ENCODE peak calls at places on chromosomes 16 and 17, in five cellular contexts. G is mucosa of descending colon, Y is bronchial epithelial cell, Q is esophagus squamous epithelium, L is cardiac fibroblast. S is an unnamed sample.

GRCh38 chr17:4174556-4174955 is 31.6 kb downstream of the CYB5D2 start:
- DNase-seq in G (no peak), Y (no peak), Q (no peak), L (no peak), S (no peak)

GRCh38 chr16:539901-540530 is 12.5 kb downstream of the CAPN15 start:
- DNase-seq in G (no peak), Y (no peak), Q (no peak), L (peak; percentile 74), S (peak; percentile 30)

GRCh38 chr16:70018254-70018653 is 67.1 kb downstream of the CLEC18A start:
- DNase-seq in G (peak; percentile 38), Y (peak; percentile 44), Q (no peak), L (peak; percentile 20), S (peak; percentile 4)

GRCh38 chr16:31474173-31474714 is 2.3 kb downstream of the TGFB1I1 start:
- DNase-seq in G (no peak), Y (no peak), Q (no peak), L (peak; percentile 87), S (peak; percentile 49)

GRCh38 chr17:17206149-17206912 is at the start of gene PLD6:
- DNase-seq in G (peak; percentile 92), Y (peak; percentile 23), Q (peak; percentile 52), L (peak; percentile 67), S (peak; percentile 73)

GRCh38 chr17:74442670-74443515 is 11.0 kb downstream of the GPRC5C start:
- DNase-seq in G (peak; percentile 95), Y (peak; percentile 78), Q (no peak), L (peak; percentile 31), S (peak; percentile 22)

GRCh38 chr17:80743181-80743771 is 198.6 kb downstream of the RPTOR start:
- DNase-seq in G (no peak), Y (no peak), Q (no peak), L (no peak), S (no peak)

GRCh38 chr16:58421529-58421928 is 29.3 kb downstream of the GINS3 start:
- DNase-seq in G (no peak), Y (peak; percentile 61), Q (no peak), L (peak; percentile 49), S (peak; percentile 19)

GRCh38 chr16:81575834-81576233 is 131.2 kb downstream of the CMIP start:
- DNase-seq in G (no peak), Y (no peak), Q (no peak), L (no peak), S (no peak)

GRCh38 chr16:73887895-73888294 is 408.7 kb upstream of the PSMD7 start:
- DNase-seq in G (no peak), Y (no peak), Q (no peak), L (no peak), S (no peak)

GRCh38 chr16:81403601-81404391 is 40.8 kb upstream of the CMIP start:
- DNase-seq in G (peak; percentile 94), Y (peak; percentile 43), Q (no peak), L (peak; percentile 76), S (peak; percentile 68)

GRCh38 chr17:50426814-50427787 is 1.1 kb downstream of the ACSF2 start:
- DNase-seq in G (peak; percentile 63), Y (peak; percentile 42), Q (no peak), L (peak; percentile 31), S (peak; percentile 34)

GRCh38 chr17:63696381-63696961 is 3.5 kb downstream of the LIMD2 start:
- DNase-seq in G (no peak), Y (peak; percentile 13), Q (no peak), L (peak; percentile 51), S (peak; percentile 28)

GRCh38 chr16:65618335-65618734 is 496.5 kb upstream of the CDH11 start:
- DNase-seq in G (no peak), Y (no peak), Q (no peak), L (no peak), S (no peak)

GRCh38 chr16:3190949-3191353 is 2.9 kb downstream of the OR1F1 start:
- DNase-seq in G (no peak), Y (no peak), Q (no peak), L (no peak), S (peak; percentile 20)

GRCh38 chr17:74871329-74872076 is 1.3 kb downstream of the FDXR start:
- DNase-seq in G (no peak), Y (no peak), Q (no peak), L (no peak), S (no peak)

GRCh38 chr16:57276596-57276995 is 7.9 kb downstream of the PLLP start:
- DNase-seq in G (no peak), Y (peak; percentile 96), Q (no peak), L (peak; percentile 39), S (peak; percentile 35)

GRCh38 chr16:24844101-24845030 is 1.4 kb upstream of the SLC5A11 start:
- DNase-seq in G (no peak), Y (peak; percentile 64), Q (no peak), L (no peak), S (peak; percentile 20)

GRCh38 chr16:86227801-86228200 is 282.5 kb upstream of the FOXF1 start:
- DNase-seq in G (no peak), Y (no peak), Q (no peak), L (no peak), S (no peak)

DNA sequence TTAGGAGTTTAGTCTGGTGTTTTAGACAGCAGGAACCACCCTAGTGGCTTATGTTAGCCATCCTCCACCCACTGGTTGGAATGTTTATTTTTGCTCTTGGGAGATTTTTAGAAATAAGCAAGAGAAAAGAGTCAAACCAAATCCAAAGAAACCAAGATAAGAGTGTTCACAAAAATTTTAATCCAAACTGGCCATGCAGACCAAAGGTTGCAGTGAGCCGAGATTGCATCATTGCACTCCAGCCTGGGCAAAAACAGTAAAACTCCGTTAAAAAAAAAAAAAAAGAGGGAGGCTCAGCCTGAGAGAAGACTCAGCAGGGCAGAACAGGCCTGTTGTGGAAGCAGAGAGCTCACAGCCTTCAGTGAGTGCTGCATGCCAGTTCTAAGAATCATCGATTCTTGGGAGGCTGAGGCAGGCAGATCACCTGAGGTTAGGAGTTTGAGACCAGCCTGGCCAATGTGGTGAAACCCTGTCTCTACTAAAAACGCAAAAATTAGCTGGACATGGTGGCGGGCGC is 12.2 kb upstream of the C16orf54 start:
- DNase-seq in G (no peak), Y (no peak), Q (no peak), L (peak; percentile 51), S (peak; percentile 95)
- TF ChIP-seq CTCF in G (no peak), Y (no peak), Q (no peak), L (no peak), S (peak; percentile 66)

GRCh38 chr17:6755281-6755680 is 565 bp upstream of the XAF1 start:
- DNase-seq in G (peak; percentile 20), Y (no peak), Q (no peak), L (peak; percentile 61), S (peak; percentile 87)
- H3K4me3 ChIP-seq in G (no peak overlapping the region), Y (no peak overlapping the region), Q (peak overlapping the region; percentile 57), L (peak overlapping the region; percentile 66), S (peak overlapping the region; percentile 83)

DNA sequence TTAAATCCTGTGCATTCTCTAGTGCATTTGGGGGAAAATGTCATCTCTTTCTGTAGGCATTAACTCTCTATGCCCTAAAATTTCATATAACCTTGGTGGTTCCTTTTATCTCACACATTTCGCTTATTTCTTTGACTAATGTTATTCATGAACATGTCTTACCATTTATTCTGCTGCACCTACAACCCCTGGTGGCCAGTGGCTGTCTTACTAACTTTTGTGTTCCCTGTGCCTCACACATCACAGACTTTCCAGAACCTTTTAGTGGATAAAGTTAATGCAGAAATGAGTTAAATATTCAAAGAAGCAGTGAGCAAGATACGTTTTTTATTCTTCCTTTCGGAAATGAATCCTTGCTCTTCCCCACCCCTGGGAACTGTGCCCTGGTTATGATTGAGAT is 111.9 kb downstream of the CDH13 start:
- DNase-seq in G (no peak), Y (no peak), Q (no peak), L (peak; percentile 33), S (peak; percentile 39)
- TF ChIP-seq CTCF in G (no peak), Y (no peak), Q (no peak), L (peak; percentile 37), S (peak; percentile 51)

GRCh38 chr16:11329080-11329491 is 16.2 kb upstream of the RMI2 start:
- DNase-seq in G (no peak), Y (no peak), Q (no peak), L (peak; percentile 49), S (no peak)

GRCh38 chr16:11329891-11330290 is 15.4 kb upstream of the RMI2 start:
- DNase-seq in G (no peak), Y (no peak), Q (no peak), L (no peak), S (no peak)

GRCh38 chr16:11326737-11327276 is 18.5 kb upstream of the RMI2 start:
- DNase-seq in G (no peak), Y (no peak), Q (no peak), L (no peak), S (no peak)

GRCh38 chr16:11327277-11328171 is 17.7 kb upstream of the RMI2 start:
- DNase-seq in G (no peak), Y (no peak), Q (no peak), L (no peak), S (no peak)

DNA sequence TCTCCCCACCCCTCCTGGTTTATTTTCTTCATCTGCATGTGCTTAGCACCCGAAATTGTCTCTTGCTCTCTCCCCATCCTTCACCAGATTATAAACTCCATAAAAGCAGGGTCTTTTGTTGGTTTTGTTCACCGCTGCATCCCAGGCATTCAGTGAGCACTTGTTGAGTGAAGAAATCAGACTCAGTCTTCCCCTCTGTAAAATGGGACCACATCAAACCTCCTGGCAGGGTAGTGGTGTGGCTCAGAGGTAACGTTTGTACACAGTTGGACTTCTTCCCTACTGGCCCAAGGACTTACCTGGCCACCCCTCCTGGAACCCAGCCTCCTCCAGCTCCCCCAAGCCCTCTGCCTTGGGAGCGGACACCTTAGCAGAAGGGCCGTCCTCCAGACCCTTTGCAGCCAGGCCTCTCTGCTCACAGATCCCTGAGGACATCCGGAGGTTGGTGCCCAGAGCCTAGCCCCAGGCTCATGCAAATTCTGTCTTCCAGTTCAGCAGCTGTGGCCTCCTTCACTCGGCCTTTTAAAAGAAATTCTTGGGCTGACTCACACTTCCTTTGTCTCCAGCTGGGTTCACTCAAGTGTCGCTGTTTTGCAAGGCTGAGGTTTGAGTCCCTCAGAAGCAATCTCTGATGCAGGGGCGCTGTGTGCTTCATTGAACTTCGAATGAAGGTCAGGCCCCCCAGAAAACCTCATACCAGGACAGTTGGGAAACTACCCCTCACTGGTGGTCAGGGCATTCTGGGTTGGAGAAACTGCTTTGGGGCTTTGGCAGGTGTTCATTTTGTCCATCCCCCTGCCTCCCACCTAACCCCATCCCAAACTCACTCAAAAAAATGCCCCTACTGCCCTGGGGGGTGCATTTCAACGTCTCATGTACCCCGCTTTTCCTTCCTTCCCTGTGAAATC is 16.8 kb upstream of the RMI2 start:
- DNase-seq in G (peak; percentile 75), Y (peak; percentile 73), Q (peak; percentile 44), L (peak; percentile 98), S (peak; percentile 97)
- H3K4me3 ChIP-seq in G (no peak overlapping the region), Y (no peak overlapping the region), Q (no peak overlapping the region), L (peak overlapping the region; percentile 22), S (peak overlapping the region; percentile 29)

S was measured in fibroblast of the aortic adventitia.